ENCODE peak calls at places on chromosomes 3 and 15, in eight cellular contexts. X, M, L, D, Y, J, F and P are unnamed samples. For H3K27me3, the result is how much of the 10 kb centered on the place peaks cover.

GRCh38 chr3:126487151-126487771 is 11.6 kb upstream of the ZXDC start:
- DNase-seq in Y (no peak), J (no peak), F (no peak), L (peak), X (peak), D (no peak), M (peak), P (no peak)

GRCh38 chr15:69321041-69321554 is 22.4 kb downstream of the PAQR5 start:
- DNase-seq in X (no peak), Y (no peak), F (no peak), L (no peak), M (no peak), D (peak), J (no peak), P (no peak)

GRCh38 chr15:77907824-77908751 is 169.4 kb downstream of the TBC1D2B start:
- DNase-seq in D (peak), J (no peak), L (peak), X (peak), Y (peak), M (peak), F (no peak), P (no peak)

GRCh38 chr3:78809941-78810340 is 957.9 kb downstream of the ROBO1 start:
- DNase-seq in Y (no peak), M (no peak), X (peak), F (no peak), J (no peak), L (no peak), D (no peak), P (peak)

GRCh38 chr3:197913981-197914380 is 36.0 kb upstream of the RPL35A start:
- DNase-seq in Y (no peak), L (no peak), J (no peak), X (no peak), M (no peak), D (no peak), F (no peak), P (no peak)

GRCh38 chr3:155362808-155363689 is 69.6 kb upstream of the STRIT1 start:
- DNase-seq in M (no peak), D (no peak), J (no peak), F (no peak), L (peak), X (no peak), Y (no peak), P (no peak)

GRCh38 chr3:190227064-190227463 is 95.2 kb downstream of the CLDN1 start:
- DNase-seq in X (no peak), Y (no peak), J (no peak), F (no peak), L (no peak), M (no peak), D (no peak), P (no peak)

GRCh38 chr3:185729335-185729715 is 95.5 kb downstream of the IGF2BP2 start:
- DNase-seq in L (no peak), Y (no peak), J (no peak), D (peak), M (no peak), X (peak), F (no peak), P (peak)

GRCh38 chr3:4531478-4532025 is 38.4 kb downstream of the ITPR1 start:
- DNase-seq in J (no peak), D (peak), M (no peak), L (no peak), Y (no peak), X (no peak), F (no peak), P (no peak)

GRCh38 chr15:58564967-58565366 is 133.2 kb downstream of the LIPC start:
- DNase-seq in F (no peak), J (no peak), L (no peak), D (no peak), M (no peak), X (no peak), Y (no peak), P (no peak)

GRCh38 chr15:77042955-77043920 is 27.7 kb downstream of the TSPAN3 start:
- DNase-seq in Y (no peak), M (no peak), X (no peak), D (no peak), L (no peak), J (no peak), F (no peak), P (no peak)

GRCh38 chr3:28308196-28308595 is 40.3 kb upstream of the ZCWPW2 start:
- DNase-seq in X (no peak), D (no peak), L (no peak), M (no peak), J (no peak), Y (no peak), F (no peak), P (no peak)

GRCh38 chr3:146184616-146185015 is 23.6 kb upstream of the PLOD2 start:
- DNase-seq in J (no peak), L (no peak), D (peak), X (peak), M (peak), Y (peak), F (no peak), P (no peak)

GRCh38 chr3:63500196-63500595 is 152.3 kb upstream of the SNTN start:
- DNase-seq in D (no peak), Y (no peak), L (no peak), J (no peak), M (no peak), X (no peak), F (no peak), P (no peak)

GRCh38 chr3:24344784-24345439 is 149.7 kb downstream of the THRB start:
- DNase-seq in J (no peak), F (no peak), L (no peak), Y (no peak), M (no peak), X (peak), D (peak), P (no peak)

GRCh38 chr15:101004500-101004899 is 85.3 kb downstream of the LRRK1 start:
- DNase-seq in L (no peak), F (no peak), D (no peak), J (no peak), Y (no peak), X (no peak), M (peak), P (no peak)

GRCh38 chr3:66938338-66938963 is 59.7 kb upstream of the KBTBD8 start:
- DNase-seq in D (peak), X (peak), M (peak), F (no peak), Y (no peak), J (no peak), L (peak), P (peak)

GRCh38 chr3:18405141-18405540 is 20.0 kb downstream of the SATB1 start:
- DNase-seq in Y (no peak), J (no peak), L (no peak), F (no peak), M (no peak), X (no peak), D (no peak), P (no peak)

GRCh38 chr3:157063926-157064325 is 96.0 kb downstream of the CCNL1 start:
- DNase-seq in F (no peak), L (no peak), M (no peak), X (no peak), D (peak), J (no peak), Y (no peak), P (no peak)

GRCh38 chr3:86563358-86563970 is 427.5 kb downstream of the VGLL3 start:
- DNase-seq in X (peak), Y (no peak), L (peak), D (peak), J (no peak), M (no peak), F (no peak), P (peak)

GRCh38 chr3:54134713-54135112 is 12.4 kb downstream of the CACNA2D3 start:
- DNase-seq in M (no peak), X (no peak), F (no peak), D (no peak), Y (no peak), L (no peak), J (no peak), P (no peak)

GRCh38 chr3:138890555-138891187 is 55.9 kb upstream of the PIK3CB start:
- DNase-seq in F (no peak), Y (no peak), M (no peak), L (no peak), X (no peak), D (no peak), J (no peak), P (no peak)

GRCh38 chr3:191051037-191051436 is 148.0 kb upstream of the OSTN start:
- DNase-seq in J (no peak), Y (no peak), X (peak), F (no peak), D (peak), L (peak), M (no peak), P (no peak)

GRCh38 chr3:129593595-129594339 is 12.7 kb downstream of the PLXND1 start:
- DNase-seq in F (no peak), Y (no peak), D (no peak), J (peak), L (peak), X (peak), M (no peak), P (no peak)

GRCh38 chr3:133756716-133757694 is 10.8 kb downstream of the TF start:
- DNase-seq in Y (no peak), X (no peak), D (no peak), M (no peak), J (no peak), L (no peak), F (no peak), P (no peak)

GRCh38 chr3:179037361-179037760 is 34.2 kb downstream of the ZMAT3 start:
- DNase-seq in L (no peak), M (no peak), X (peak), Y (no peak), J (peak), F (no peak), D (peak), P (peak)

GRCh38 chr15:77002954-77003912 is 8.3 kb downstream of the PSTPIP1 start:
- DNase-seq in F (peak), D (no peak), X (no peak), M (peak), L (no peak), Y (peak), J (peak), P (no peak)

GRCh38 chr3:123396171-123397049 is 52.5 kb downstream of the ADCY5 start:
- DNase-seq in M (no peak), F (no peak), D (no peak), J (no peak), L (no peak), X (no peak), Y (no peak), P (no peak)

GRCh38 chr3:157067114-157067513 is 92.8 kb downstream of the CCNL1 start:
- DNase-seq in M (no peak), X (no peak), F (no peak), J (peak), L (no peak), Y (no peak), D (no peak), P (no peak)

GRCh38 chr3:150878290-150878689 is 26.9 kb downstream of the MINDY4B start:
- DNase-seq in L (no peak), D (no peak), M (no peak), Y (no peak), F (no peak), J (no peak), X (no peak), P (no peak)

GRCh38 chr3:11898611-11899325 is 52.1 kb upstream of the TAMM41 start:
- DNase-seq in M (no peak), D (no peak), L (no peak), Y (no peak), F (no peak), X (no peak), J (no peak), P (no peak)

GRCh38 chr3:48927928-48928327 is 9.3 kb downstream of the ARIH2 start:
- DNase-seq in X (peak), M (no peak), F (no peak), Y (no peak), L (no peak), D (no peak), J (no peak), P (no peak)

DNA sequence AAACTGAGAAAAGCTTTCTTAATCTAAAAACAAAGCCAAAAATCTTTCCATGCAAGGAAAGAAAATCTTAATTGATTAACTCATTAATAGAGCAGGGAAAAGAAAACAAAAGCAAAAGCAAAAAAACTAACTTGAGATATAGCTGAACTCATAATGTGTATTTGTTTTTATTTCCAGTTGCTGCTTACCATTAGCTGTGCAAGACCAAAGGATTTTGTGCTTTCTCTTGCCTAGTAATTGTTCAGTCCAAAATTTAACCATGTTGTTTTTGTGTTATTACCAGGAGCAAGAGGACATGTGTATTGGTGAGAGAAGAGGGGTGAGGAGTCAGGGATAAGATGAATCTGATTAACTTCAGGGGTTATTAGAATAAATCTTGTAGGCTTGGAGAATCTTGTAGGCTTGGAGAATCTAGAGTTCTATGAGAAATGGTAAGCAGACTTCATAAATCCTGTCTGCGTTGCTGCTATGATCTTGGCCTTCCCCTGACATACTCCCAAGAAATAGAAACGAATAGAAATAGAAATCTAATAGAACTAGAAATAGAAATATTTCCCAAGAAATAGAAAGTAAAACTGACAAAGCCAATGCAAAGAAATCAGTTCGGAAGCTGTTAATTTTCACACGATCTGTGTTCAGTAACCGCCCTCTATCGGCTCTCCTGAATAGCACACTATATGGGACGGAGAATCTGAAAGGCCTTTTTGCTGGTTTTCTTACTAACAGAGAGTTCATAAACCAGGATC is 72.6 kb upstream of the TNFSF10 start:
- DNase-seq in F (no peak), D (peak), L (peak), X (peak), M (peak), Y (peak), J (peak), P (no peak)
- H3K4me3 ChIP-seq in F (peak), D (no peak), L (no peak), X (peak), M (no peak), Y (peak), J (peak), P (no peak)

GRCh38 chr3:181720281-181720680 is 8.6 kb downstream of the SOX2 start:
- DNase-seq in F (no peak), M (no peak), X (no peak), L (no peak), Y (peak), D (no peak), J (no peak), P (no peak)

GRCh38 chr3:181722156-181722555 is 10.4 kb downstream of the SOX2 start:
- DNase-seq in Y (no peak), D (no peak), M (no peak), L (peak), F (no peak), X (no peak), J (no peak), P (no peak)

GRCh38 chr3:181719298-181719859 is 7.7 kb downstream of the SOX2 start:
- DNase-seq in D (no peak), F (no peak), L (no peak), J (no peak), M (no peak), Y (peak), X (no peak), P (no peak)

GRCh38 chr3:181723064-181723463 is 11.3 kb downstream of the SOX2 start:
- DNase-seq in M (no peak), L (no peak), F (no peak), J (no peak), Y (no peak), D (no peak), X (no peak), P (no peak)

GRCh38 chr3:181721369-181721768 is 9.6 kb downstream of the SOX2 start:
- DNase-seq in D (no peak), F (no peak), M (no peak), Y (no peak), J (no peak), X (no peak), L (no peak), P (no peak)
- H3K27me3 ChIP-seq in D (half or more), F (under half), M (half or more), Y (half or more), J (half or more), X (half or more), L (under half), P (under half)

GRCh38 chr15:52805351-52806283 is 15.5 kb upstream of the ONECUT1 start:
- DNase-seq in J (no peak), X (peak), F (no peak), Y (no peak), D (no peak), L (peak), M (no peak), P (no peak)
- H3K4me3 ChIP-seq in J (peak), X (no peak), F (peak), Y (peak), D (no peak), L (peak), M (no peak), P (no peak)

DNA sequence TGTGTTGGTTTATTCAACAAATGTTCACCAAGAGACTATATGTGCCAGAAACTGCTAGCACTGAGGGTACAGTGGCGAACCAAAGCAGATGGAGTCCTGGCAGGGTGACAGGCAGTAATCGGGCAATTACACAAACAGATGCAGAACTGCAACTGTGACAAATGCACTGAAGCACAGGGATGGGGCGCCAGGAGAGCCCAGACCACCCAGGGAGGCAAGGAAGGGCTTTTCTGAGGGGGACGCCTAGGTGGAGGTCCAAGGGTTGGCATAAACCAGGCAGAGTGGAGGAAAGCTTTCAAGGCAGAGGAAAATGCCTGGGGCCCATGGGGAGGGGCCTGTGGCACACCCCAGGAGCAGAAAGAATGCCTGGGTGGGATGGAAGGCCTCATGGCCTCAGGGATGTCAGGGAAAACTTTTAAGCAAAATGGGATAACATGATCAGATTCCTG is 5.5 kb downstream of the DIS3L start:
- DNase-seq in M (no peak), X (no peak), F (no peak), D (no peak), Y (no peak), L (no peak), J (no peak), P (no peak)
- H3K27me3 ChIP-seq in M (under half), X (under half), F (under half), D (under half), Y (under half), L (under half), J (under half), P (under half)